ENCODE peak calls at places on chromosomes 12 and 14, in seven cellular contexts. L is SJSA1, U is neural crest cell, A is T-helper 1 cell, X is AG09309, N is NCI-H460, J is iris pigment epithelial cell. V is an unnamed sample.

GRCh38 chr14:95048771-95049312 is 108.5 kb downstream of the DICER1 start:
- DNase-seq in J (no peak), L (peak; percentile 22), N (no peak), A (no peak), U (no peak), X (no peak), V (no peak)

GRCh38 chr14:67424539-67424938 is 12.6 kb upstream of the PLEK2 start:
- DNase-seq in A (no peak), N (no peak), U (no peak), J (no peak), L (no peak), X (no peak), V (no peak)

GRCh38 chr14:94602722-94603121 is 9.5 kb upstream of the SERPINA3 start:
- DNase-seq in U (no peak), N (no peak), X (no peak), J (no peak), A (no peak), L (no peak), V (no peak)

GRCh38 chr12:124862768-124863408 is 776 bp downstream of the SCARB1 start:
- DNase-seq in N (no peak), L (no peak), X (no peak), U (no peak), A (peak; percentile 34), J (peak; percentile 50), V (peak; percentile 27)

GRCh38 chr14:65210118-65210826 is 108.0 kb upstream of the MAX start:
- DNase-seq in L (no peak), U (no peak), N (no peak), A (peak; percentile 80), X (no peak), J (peak; percentile 65), V (peak; percentile 65)

GRCh38 chr12:121719926-121720414 is 7.4 kb downstream of the TMEM120B start:
- DNase-seq in J (peak; percentile 89), N (no peak), L (peak; percentile 83), A (no peak), U (no peak), X (peak; percentile 52), V (peak; percentile 87)

GRCh38 chr12:89756638-89757321 is 48.1 kb upstream of the ATP2B1 start:
- DNase-seq in A (peak; percentile 94), U (no peak), N (peak; percentile 99), L (peak; percentile 52), X (peak; percentile 100), J (peak; percentile 99), V (peak; percentile 100)

GRCh38 chr14:100903672-100904185 is at the start of gene RTL1:
- DNase-seq in L (no peak), U (no peak), A (no peak), J (no peak), N (no peak), X (no peak), V (no peak)

GRCh38 chr12:58745348-58746125 is 174.8 kb downstream of the LRIG3 start:
- DNase-seq in A (no peak), X (no peak), J (no peak), U (no peak), N (no peak), L (no peak), V (peak; percentile 56)

GRCh38 chr12:131103614-131104463 is 150.1 kb downstream of the ADGRD1 start:
- DNase-seq in J (no peak), U (no peak), L (peak; percentile 40), A (no peak), X (no peak), N (no peak), V (no peak)